ENCODE peak calls at places on chromosomes 1 and 21, in four cellular contexts. Y is nucleus accumbens, A is hepatocyte, W is GM04503. I is an unnamed sample.

GRCh38 chr1:230215049-230215448 is 148.0 kb downstream of the GALNT2 start:
- DNase-seq in Y (peak), A (peak), W (no peak), I (no peak)

GRCh38 chr1:59699227-59699847 is 115.4 kb upstream of the HOOK1 start:
- DNase-seq in Y (no peak), A (peak), W (no peak), I (no peak)

GRCh38 chr1:108886292-108886691 is 9.5 kb downstream of the GPSM2 start:
- DNase-seq in Y (no peak), A (no peak), W (no peak), I (no peak)

GRCh38 chr1:203340112-203340804 is 10.7 kb downstream of the FMOD start:
- DNase-seq in Y (peak), A (peak), W (no peak), I (peak)

GRCh38 chr1:101756411-101756810 is 240.3 kb downstream of the OLFM3 start:
- DNase-seq in Y (no peak), A (no peak), W (no peak), I (no peak)

GRCh38 chr1:95742591-95743089 is 508.6 kb downstream of the RWDD3 start:
- DNase-seq in Y (no peak), A (peak), W (peak), I (no peak)

GRCh38 chr1:39898648-39899603 is 2.8 kb downstream of the MYCL start:
- DNase-seq in Y (peak), A (peak), W (no peak), I (no peak)

GRCh38 chr21:38787461-38788274 is 18.1 kb upstream of the ETS2 start:
- DNase-seq in Y (no peak), A (peak), W (no peak), I (no peak)

GRCh38 chr1:99943238-99943794 is 26.5 kb upstream of the SLC35A3 start:
- DNase-seq in Y (no peak), A (peak), W (peak), I (no peak)

GRCh38 chr1:8424539-8425116 is 106.7 kb downstream of the SLC45A1 start:
- DNase-seq in Y (no peak), A (peak), W (no peak), I (peak)

GRCh38 chr1:65717815-65718454 is 74.8 kb upstream of the PDE4B start:
- DNase-seq in Y (no peak), A (no peak), W (peak), I (no peak)

GRCh38 chr1:912740-913301 is 10.9 kb upstream of the SAMD11 start:
- DNase-seq in Y (no peak), A (peak), W (no peak), I (no peak)

GRCh38 chr1:27785763-27786162 is 12.7 kb downstream of the STX12 start:
- DNase-seq in Y (no peak), A (peak), W (peak), I (no peak)

GRCh38 chr21:28427356-28428022 is 565.2 kb downstream of the LTN1 start:
- DNase-seq in Y (no peak), A (no peak), W (no peak), I (no peak)

I was measured in CD8-positive, alpha-beta memory T cell.